ENCODE peak calls at places on chromosomes 5 and 9, in ten cellular contexts. Z is neural progenitor cell; L is heart right ventricle; H is effector memory CD4-positive, alpha-beta T cell; D is gastrocnemius medialis; X is upper lobe of right lung; N is ascending aorta; V is cardiac muscle cell; K is left ventricle myocardium inferior; W is fibroblast of lung. R is an unnamed sample.

GRCh38 chr9:90974007-90974406 is 172.4 kb downstream of the SYK start:
- DNase-seq in Z (no peak), L (no peak), H (no peak), D (no peak), X (no peak), N (no peak), V (no peak), K (no peak), W (peak), R (no peak)

GRCh38 chr5:89929173-89929572 is 480.4 kb downstream of the CETN3 start:
- DNase-seq in Z (no peak), L (no peak), H (no peak), D (no peak), X (no peak), N (no peak), V (peak), K (no peak), W (no peak), R (no peak)

GRCh38 chr5:118371973-118372650 is 616.2 kb downstream of the DTWD2 start:
- DNase-seq in Z (no peak), L (peak), H (no peak), D (no peak), X (no peak), N (no peak), V (no peak), K (no peak), W (no peak), R (no peak)

GRCh38 chr5:135880278-135880677 is 15.4 kb downstream of the IL9 start:
- DNase-seq in Z (peak), L (no peak), H (no peak), D (no peak), X (no peak), N (peak), V (peak), K (no peak), W (peak), R (no peak)

GRCh38 chr5:20229286-20230005 is 241.4 kb upstream of the CDH18 start:
- DNase-seq in Z (no peak), L (no peak), H (no peak), D (no peak), X (no peak), N (no peak), V (no peak), K (no peak), W (peak), R (no peak)

GRCh38 chr5:119367502-119368237 is 11.9 kb downstream of the TNFAIP8 start:
- DNase-seq in Z (no peak), L (no peak), H (no peak), D (no peak), X (no peak), N (no peak), V (no peak), K (no peak), W (peak), R (no peak)

GRCh38 chr5:146340260-146341081 is 1.8 kb downstream of the POU4F3 start:
- DNase-seq in Z (peak), L (peak), H (no peak), D (no peak), X (peak), N (peak), V (peak), K (peak), W (peak), R (no peak)

GRCh38 chr5:115179068-115179958 is 9.6 kb upstream of the TRIM36 start:
- DNase-seq in Z (peak), L (no peak), H (no peak), D (no peak), X (no peak), N (no peak), V (peak), K (no peak), W (no peak), R (no peak)

GRCh38 chr5:171667341-171668096 is 118.1 kb upstream of the SMIM23 start:
- DNase-seq in Z (peak), L (peak), H (no peak), D (no peak), X (no peak), N (peak), V (no peak), K (peak), W (peak), R (peak)

GRCh38 chr9:136984464-136985026 is 1.8 kb downstream of the LCNL1 start:
- DNase-seq in Z (no peak), L (no peak), H (no peak), D (no peak), X (no peak), N (no peak), V (no peak), K (no peak), W (no peak), R (no peak)

GRCh38 chr9:104361207-104361606 is 142.9 kb upstream of the OR13F1 start:
- DNase-seq in Z (no peak), L (peak), H (no peak), D (no peak), X (no peak), N (no peak), V (no peak), K (no peak), W (no peak), R (no peak)

GRCh38 chr9:101468116-101468515 is 32.5 kb upstream of the ALDOB start:
- DNase-seq in Z (no peak), L (no peak), H (no peak), D (no peak), X (no peak), N (no peak), V (no peak), K (no peak), W (no peak), R (no peak)

GRCh38 chr9:101466863-101467262 is 31.3 kb upstream of the ALDOB start:
- DNase-seq in Z (no peak), L (no peak), H (no peak), D (no peak), X (no peak), N (no peak), V (no peak), K (no peak), W (no peak), R (no peak)

GRCh38 chr9:101469026-101469425 is 33.5 kb upstream of the ALDOB start:
- DNase-seq in Z (no peak), L (no peak), H (no peak), D (no peak), X (no peak), N (no peak), V (no peak), K (no peak), W (no peak), R (no peak)

GRCh38 chr9:101465330-101465915 is 29.8 kb upstream of the ALDOB start:
- DNase-seq in Z (peak), L (peak), H (no peak), D (no peak), X (no peak), N (no peak), V (peak), K (no peak), W (peak), R (no peak)

DNA sequence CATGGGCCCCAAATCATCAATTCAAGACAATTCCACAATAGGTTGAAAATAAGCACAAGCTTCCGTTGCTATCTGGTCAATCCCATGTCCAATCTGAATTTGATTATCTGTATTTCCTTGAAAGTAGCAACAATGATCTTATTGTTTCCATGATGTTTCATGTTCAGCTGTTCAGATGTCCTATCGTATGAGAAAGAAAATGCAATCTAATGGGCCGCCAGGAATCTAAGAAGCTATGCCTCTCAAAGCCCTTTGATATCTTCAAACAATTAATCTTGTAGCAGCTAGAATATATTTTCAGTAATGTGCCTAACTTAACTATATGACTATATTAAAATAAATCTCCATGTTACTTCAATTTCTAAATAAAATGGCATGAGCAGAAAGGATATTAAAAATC is 32.1 kb upstream of the ALDOB start:
- DNase-seq in Z (no peak), L (no peak), H (no peak), D (no peak), X (no peak), N (no peak), V (no peak), K (no peak), W (no peak), R (no peak)
- H3K27ac ChIP-seq in Z (no peak), L (no peak), H (no peak), D (no peak), X (no peak), N (no peak), V (no peak), K (no peak), W (no peak), R (no peak)

GRCh38 chr5:124341066-124341943 is 405.1 kb downstream of the ZNF608 start:
- DNase-seq in Z (no peak), L (no peak), H (no peak), D (no peak), X (no peak), N (no peak), V (no peak), K (no peak), W (peak), R (no peak)

GRCh38 chr5:124343451-124343867 is 403.0 kb downstream of the ZNF608 start:
- DNase-seq in Z (no peak), L (no peak), H (no peak), D (no peak), X (no peak), N (no peak), V (peak), K (no peak), W (peak), R (no peak)

GRCh38 chr5:124343021-124343420 is 403.4 kb downstream of the ZNF608 start:
- DNase-seq in Z (no peak), L (no peak), H (no peak), D (no peak), X (no peak), N (no peak), V (no peak), K (no peak), W (peak), R (no peak)

GRCh38 chr5:124342586-124342985 is 403.9 kb downstream of the ZNF608 start:
- DNase-seq in Z (no peak), L (no peak), H (no peak), D (no peak), X (no peak), N (no peak), V (no peak), K (no peak), W (peak), R (no peak)

GRCh38 chr5:124342027-124342471 is 404.4 kb downstream of the ZNF608 start:
- DNase-seq in Z (no peak), L (peak), H (no peak), D (no peak), X (no peak), N (peak), V (peak), K (peak), W (peak), R (no peak)
- H3K27ac ChIP-seq in Z (no peak), L (peak), H (no peak), D (peak), X (peak), N (no peak), V (no peak), K (peak), W (no peak), R (no peak)

GRCh38 chr9:123357748-123358059 is 1.7 kb downstream of the CRB2 start:
- DNase-seq in Z (no peak), L (no peak), H (no peak), D (no peak), X (no peak), N (no peak), V (no peak), K (no peak), W (no peak), R (no peak)
- H3K27ac ChIP-seq in Z (peak), L (no peak), H (no peak), D (no peak), X (no peak), N (no peak), V (peak), K (no peak), W (no peak), R (no peak)

GRCh38 chr5:17065468-17065867 is 129.4 kb upstream of the MYO10 start:
- DNase-seq in Z (no peak), L (no peak), H (no peak), D (no peak), X (no peak), N (no peak), V (no peak), K (peak), W (no peak), R (no peak)
- H3K27ac ChIP-seq in Z (no peak), L (no peak), H (no peak), D (no peak), X (no peak), N (no peak), V (no peak), K (no peak), W (no peak), R (no peak)